ENCODE peak calls at places on chromosomes 4 and X, in four cellular contexts. E, Z, X and M are unnamed samples.

GRCh38 chrX:88746925-88747324 is at the start of gene CPXCR1:
- DNase-seq in E (no peak), Z (no peak), X (no peak), M (no peak)

GRCh38 chr4:27278615-27279014 is 418.0 kb downstream of the STIM2 start:
- DNase-seq in E (no peak), Z (no peak), X (no peak), M (no peak)

GRCh38 chrX:150692837-150693781 is at the start of gene MTMR1:
- DNase-seq in E (no peak), Z (no peak), X (peak; percentile 89), M (no peak)

GRCh38 chr4:88008133-88008621 is 742 bp downstream of the PKD2 start:
- DNase-seq in E (peak; percentile 67), Z (no peak), X (peak; percentile 84), M (peak; percentile 53)

GRCh38 chr4:120555058-120555457 is 367.5 kb downstream of the PRDM5 start:
- DNase-seq in E (no peak), Z (no peak), X (no peak), M (no peak)

GRCh38 chr4:128387600-128388351 is 100.2 kb upstream of the PGRMC2 start:
- DNase-seq in E (no peak), Z (no peak), X (no peak), M (peak; percentile 84)

GRCh38 chr4:15504041-15504440 is 34.4 kb downstream of the CC2D2A start:
- DNase-seq in E (no peak), Z (no peak), X (no peak), M (no peak)

GRCh38 chr4:112523764-112524505 is 8.0 kb upstream of the NEUROG2 start:
- DNase-seq in E (no peak), Z (no peak), X (peak; percentile 92), M (no peak)

GRCh38 chr4:89737888-89738287 is 99.1 kb downstream of the SNCA start:
- DNase-seq in E (no peak), Z (no peak), X (no peak), M (peak; percentile 64)

GRCh38 chr4:169383724-169384123 is 113.0 kb upstream of the SH3RF1 start:
- DNase-seq in E (no peak), Z (no peak), X (no peak), M (peak; percentile 81)

GRCh38 chr4:152510349-152511147 is 25.3 kb downstream of the FBXW7 start:
- DNase-seq in E (no peak), Z (no peak), X (no peak), M (no peak)
- H3K4me1 ChIP-seq in E (no peaks in the 10 kb centered on the region), Z (peaks cover 9% of the 10 kb centered on the region), X (peaks cover 34% of the 10 kb centered on the region), M (peaks cover 18% of the 10 kb centered on the region)

GRCh38 chr4:8586246-8586645 is 6.1 kb downstream of the GPR78 start:
- DNase-seq in E (no peak), Z (no peak), X (peak; percentile 34), M (no peak)
- H3K27me3 ChIP-seq in E (peaks cover 80% of the 10 kb centered on the region), Z (peaks cover 53% of the 10 kb centered on the region), X (no peaks in the 10 kb centered on the region), M (peaks cover 13% of the 10 kb centered on the region)

GRCh38 chr4:53362093-53362492 is 3.8 kb downstream of the SCFD2 start:
- DNase-seq in E (no peak), Z (no peak), X (no peak), M (no peak)
- H3K4me1 ChIP-seq in E (peaks cover 55% of the 10 kb centered on the region), Z (peaks cover 28% of the 10 kb centered on the region), X (peaks cover 59% of the 10 kb centered on the region), M (peaks cover 3% of the 10 kb centered on the region)

DNA sequence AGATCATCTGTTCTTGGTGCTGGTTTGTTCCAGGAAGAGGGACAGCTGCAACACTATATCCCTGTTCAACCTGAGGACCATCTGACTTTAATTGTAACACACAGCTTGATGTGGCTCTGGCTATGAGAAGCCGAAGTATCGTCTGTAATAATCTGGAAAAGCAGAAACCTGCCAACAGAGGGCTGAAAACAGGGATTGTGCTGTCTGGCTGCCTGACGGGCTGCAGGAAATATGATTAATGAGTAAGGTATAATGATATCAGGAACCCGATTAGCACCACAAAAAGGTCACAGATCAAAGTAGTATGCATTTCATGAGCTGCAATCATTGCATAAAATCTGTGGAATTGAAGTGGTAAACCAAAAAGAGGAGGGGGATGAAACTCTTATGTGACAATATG is 170.4 kb upstream of the MAB21L2 start:
- DNase-seq in E (no peak), Z (no peak), X (no peak), M (no peak)
- H3K27me3 ChIP-seq in E (no peaks in the 10 kb centered on the region), Z (no peaks in the 10 kb centered on the region), X (no peaks in the 10 kb centered on the region), M (no peaks in the 10 kb centered on the region)

GRCh38 chr4:103008875-103009729 is 10.4 kb downstream of the SLC9B1 start:
- DNase-seq in E (no peak), Z (peak; percentile 62), X (no peak), M (peak; percentile 53)
- H3K4me1 ChIP-seq in E (peaks cover 18% of the 10 kb centered on the region), Z (peaks cover 13% of the 10 kb centered on the region), X (no peaks in the 10 kb centered on the region), M (peaks cover 7% of the 10 kb centered on the region)

DNA sequence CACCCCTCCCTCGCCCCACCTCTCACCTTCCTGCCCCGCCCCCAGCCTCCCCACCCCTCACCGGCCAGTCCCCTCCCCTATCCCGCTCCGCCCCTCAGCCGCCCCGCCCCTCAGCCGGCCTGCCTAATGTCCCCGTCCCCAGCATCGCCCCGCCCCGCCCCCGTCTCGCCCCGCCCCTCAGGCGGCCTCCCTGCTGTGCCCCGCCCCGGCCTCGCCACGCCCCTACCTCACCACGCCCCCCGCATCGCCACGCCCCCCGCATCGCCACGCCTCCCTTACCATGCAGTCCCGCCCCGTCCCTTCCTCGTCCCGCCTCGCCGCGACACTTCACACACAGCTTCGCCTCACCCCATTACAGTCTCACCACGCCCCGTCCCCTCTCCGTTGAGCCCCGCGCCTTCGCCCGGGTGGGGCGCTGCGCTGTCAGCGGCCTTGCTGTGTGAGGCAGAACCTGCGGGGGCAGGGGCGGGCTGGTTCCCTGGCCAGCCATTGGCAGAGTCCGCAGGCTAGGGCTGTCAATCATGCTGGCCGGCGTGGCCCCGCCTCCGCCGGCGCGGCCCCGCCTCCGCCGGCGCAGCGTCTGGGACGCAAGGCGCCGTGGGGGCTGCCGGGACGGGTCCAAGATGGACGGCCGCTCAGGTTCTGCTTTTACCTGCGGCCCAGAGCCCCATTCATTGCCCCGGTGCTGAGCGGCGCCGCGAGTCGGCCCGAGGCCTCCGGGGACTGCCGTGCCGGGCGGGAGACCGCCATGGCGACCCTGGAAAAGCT is at the start of the genes HTT and HTT-AS:
- DNase-seq in E (peak; percentile 99), Z (peak; percentile 96), X (peak; percentile 99), M (peak; percentile 88)
- H3K27me3 ChIP-seq in E (no peaks in the 10 kb centered on the region), Z (no peaks in the 10 kb centered on the region), X (no peaks in the 10 kb centered on the region), M (no peaks in the 10 kb centered on the region)